ENCODE peak calls at places on chromosomes 4 and X, in seven cellular contexts. K is sciatic nerve; X is activated CD4-positive, alpha-beta T cell treated with anti-CD3 and anti-CD28 coated beads, Interleukin-2, amount 10 ng/mL, durations not matched to agents 7 days and 5 days; N is SJSA1; J is dorsolateral prefrontal cortex; U is non-pigmented ciliary epithelial cell; H is foreskin melanocyte. O is an unnamed sample.

GRCh38 chr4:94251094-94251493 is 43.4 kb downstream of the SMARCAD1 start:
- DNase-seq in K (no peak), X (no peak), N (no peak), J (no peak), U (no peak), H (no peak), O (no peak)

GRCh38 chrX:56729152-56729557 is at the start of gene NBDY:
- DNase-seq in K (no peak), X (peak; percentile 24), N (peak; percentile 49), J (peak; percentile 49), U (no peak), H (peak; percentile 41), O (peak; percentile 47)

GRCh38 chr4:15469402-15470148 is at the start of gene CC2D2A:
- DNase-seq in K (no peak), X (no peak), N (no peak), J (no peak), U (no peak), H (peak; percentile 72), O (peak; percentile 72)

GRCh38 chrX:20829665-20830481 is 544.3 kb upstream of the CNKSR2 start:
- DNase-seq in K (no peak), X (no peak), N (peak; percentile 63), J (no peak), U (no peak), H (no peak), O (peak; percentile 62)

GRCh38 chr4:168741281-168742173 is 244.7 kb downstream of the PALLD start:
- DNase-seq in K (no peak), X (no peak), N (no peak), J (no peak), U (no peak), H (no peak), O (no peak)

GRCh38 chr4:168884251-168885124 is 125.6 kb downstream of the CBR4 start:
- DNase-seq in K (no peak), X (no peak), N (peak; percentile 68), J (no peak), U (no peak), H (no peak), O (no peak)

GRCh38 chrX:53704294-53704693 is 17.8 kb upstream of the HUWE1 start:
- DNase-seq in K (no peak), X (no peak), N (no peak), J (no peak), U (no peak), H (no peak), O (no peak)

GRCh38 chr4:140926672-140927071 is 170.5 kb upstream of the TBC1D9 start:
- DNase-seq in K (no peak), X (no peak), N (no peak), J (no peak), U (no peak), H (peak; percentile 96), O (no peak)

GRCh38 chr4:190019023-190019858 is 7.8 kb downstream of the FRG2 start:
- DNase-seq in K (no peak), X (no peak), N (no peak), J (no peak), U (no peak), H (no peak), O (no peak)

GRCh38 chr4:43766648-43767047 is 682.0 kb downstream of the KCTD8 start:
- DNase-seq in K (no peak), X (no peak), N (no peak), J (no peak), U (no peak), H (no peak), O (no peak)

GRCh38 chrX:95841863-95842262 is 842.8 kb upstream of the DIAPH2 start:
- DNase-seq in K (no peak), X (no peak), N (no peak), J (no peak), U (no peak), H (no peak), O (no peak)

GRCh38 chr4:71978192-71978845 is 53.5 kb upstream of the NPFFR2 start:
- DNase-seq in K (no peak), X (no peak), N (no peak), J (no peak), U (no peak), H (no peak), O (no peak)

GRCh38 chr4:162661913-162662312 is 498.1 kb upstream of the FSTL5 start:
- DNase-seq in K (no peak), X (no peak), N (no peak), J (no peak), U (no peak), H (no peak), O (no peak)

GRCh38 chrX:42151808-42152207 is 228.5 kb upstream of the CASK start:
- DNase-seq in K (no peak), X (no peak), N (no peak), J (no peak), U (no peak), H (no peak), O (no peak)

GRCh38 chr4:146640459-146641061 is 1.9 kb downstream of the POU4F2 start:
- DNase-seq in K (no peak), X (no peak), N (no peak), J (no peak), U (no peak), H (no peak), O (no peak)

GRCh38 chr4:1109898-1110506 is 3.4 kb downstream of the RNF212 start:
- DNase-seq in K (no peak), X (no peak), N (no peak), J (no peak), U (no peak), H (no peak), O (no peak)

GRCh38 chr4:166143227-166143626 is 270.2 kb downstream of the TLL1 start:
- DNase-seq in K (no peak), X (peak; percentile 6), N (peak; percentile 10), J (no peak), U (no peak), H (no peak), O (peak; percentile 65)

GRCh38 chr4:83320548-83320947 is 14.1 kb downstream of the HPSE start:
- DNase-seq in K (peak; percentile 66), X (peak; percentile 18), N (no peak), J (peak; percentile 49), U (no peak), H (peak; percentile 56), O (peak; percentile 61)

GRCh38 chrX:151419748-151420147 is 22.7 kb downstream of the VMA21 start:
- DNase-seq in K (no peak), X (no peak), N (no peak), J (no peak), U (no peak), H (no peak), O (no peak)

GRCh38 chr4:142817442-142817841 is 28.7 kb downstream of the INPP4B start:
- DNase-seq in K (no peak), X (peak; percentile 59), N (peak; percentile 73), J (no peak), U (peak; percentile 81), H (peak; percentile 52), O (peak; percentile 95)

GRCh38 chrX:50448565-50448964 is 22.1 kb downstream of the DGKK start:
- DNase-seq in K (no peak), X (peak; percentile 13), N (no peak), J (no peak), U (no peak), H (no peak), O (no peak)

GRCh38 chr4:1029957-1030520 is 18.6 kb downstream of the FGFRL1 start:
- DNase-seq in K (no peak), X (no peak), N (no peak), J (no peak), U (no peak), H (no peak), O (no peak)

GRCh38 chrX:21974011-21974385 is 33.5 kb downstream of the SMS start:
- DNase-seq in K (no peak), X (peak; percentile 8), N (no peak), J (no peak), U (no peak), H (no peak), O (no peak)

GRCh38 chr4:183326853-183327252 is 4.6 kb upstream of the CLDN24 start:
- DNase-seq in K (no peak), X (no peak), N (no peak), J (no peak), U (no peak), H (no peak), O (peak; percentile 21)

GRCh38 chr4:111776546-111776945 is 368.7 kb upstream of the FAM241A start:
- DNase-seq in K (no peak), X (no peak), N (peak; percentile 2), J (no peak), U (peak; percentile 27), H (no peak), O (no peak)

GRCh38 chr4:53920883-53921282 is 143.5 kb downstream of the CHIC2 start:
- DNase-seq in K (no peak), X (no peak), N (no peak), J (no peak), U (no peak), H (no peak), O (no peak)

GRCh38 chr4:57182132-57182874 is 72.1 kb upstream of the IGFBP7 start:
- DNase-seq in K (peak; percentile 69), X (no peak), N (no peak), J (peak; percentile 89), U (no peak), H (peak; percentile 35), O (peak; percentile 56)

GRCh38 chr4:92183825-92184224 is 119.9 kb upstream of the GRID2 start:
- DNase-seq in K (no peak), X (no peak), N (no peak), J (no peak), U (no peak), H (no peak), O (no peak)

GRCh38 chr4:125331116-125331515 is 16.4 kb downstream of the FAT4 start:
- DNase-seq in K (no peak), X (no peak), N (no peak), J (no peak), U (no peak), H (no peak), O (no peak)

GRCh38 chr4:154433543-154433942 is 58.1 kb downstream of the DCHS2 start:
- DNase-seq in K (no peak), X (no peak), N (no peak), J (no peak), U (no peak), H (no peak), O (no peak)

GRCh38 chr4:55116450-55116849 is 8.9 kb downstream of the KDR start:
- DNase-seq in K (no peak), X (no peak), N (no peak), J (no peak), U (peak; percentile 68), H (no peak), O (peak; percentile 61)

GRCh38 chr4:100208964-100209363 is 18.7 kb upstream of the DDIT4L start:
- DNase-seq in K (no peak), X (no peak), N (peak; percentile 16), J (no peak), U (no peak), H (no peak), O (no peak)

GRCh38 chrX:137441711-137442110 is 124.2 kb upstream of the ZIC3 start:
- DNase-seq in K (no peak), X (no peak), N (no peak), J (no peak), U (no peak), H (no peak), O (no peak)

GRCh38 chrX:7090506-7091095 is 56.9 kb upstream of the STS start:
- DNase-seq in K (no peak), X (no peak), N (no peak), J (no peak), U (no peak), H (no peak), O (no peak)

GRCh38 chr4:143089291-143089690 is 95.4 kb upstream of the USP38 start:
- DNase-seq in K (no peak), X (no peak), N (no peak), J (no peak), U (no peak), H (no peak), O (no peak)

GRCh38 chr4:57154191-57154590 is 44.0 kb upstream of the IGFBP7 start:
- DNase-seq in K (no peak), X (no peak), N (peak; percentile 66), J (no peak), U (no peak), H (peak; percentile 54), O (no peak)